ENCODE peak calls at places on chromosomes 7 and 10, in six cellular contexts. I, L, J, M, P and D are unnamed samples. For H3K4me1, the result is how much of the 10 kb centered on the place peaks cover.

GRCh38 chr7:129843982-129844840 is 108.5 kb downstream of the UBE2H start:
- DNase-seq in J (no peak), P (no peak), I (no peak), L (no peak), M (no peak), D (no peak)

GRCh38 chr10:123636598-123637325 is 29.4 kb upstream of the GPR26 start:
- DNase-seq in L (no peak), I (no peak), M (no peak), J (no peak), P (peak), D (no peak)

GRCh38 chr10:70791390-70792039 is 6.3 kb upstream of the TBATA start:
- DNase-seq in M (no peak), J (no peak), L (no peak), I (no peak), P (no peak), D (no peak)

GRCh38 chr10:89085153-89085552 is 94.6 kb downstream of the FAS start:
- DNase-seq in J (peak), M (no peak), I (no peak), L (no peak), P (no peak), D (no peak)

GRCh38 chr7:75776295-75776971 is 4.4 kb upstream of the CCL26 start:
- DNase-seq in I (peak), J (peak), P (no peak), M (no peak), L (no peak), D (no peak)

GRCh38 chr7:128893251-128894100 is 17.0 kb downstream of the KCP start:
- DNase-seq in P (peak), L (no peak), J (no peak), I (no peak), M (no peak), D (no peak)

GRCh38 chr10:73398024-73398423 is 15.8 kb downstream of the ANXA7 start:
- DNase-seq in M (no peak), P (no peak), I (no peak), L (peak), J (no peak), D (no peak)

GRCh38 chr10:3935933-3936359 is 150.9 kb upstream of the KLF6 start:
- DNase-seq in J (peak), I (no peak), L (no peak), M (no peak), P (no peak), D (no peak)

GRCh38 chr7:136931169-136931867 is 62.9 kb downstream of the CHRM2 start:
- DNase-seq in M (no peak), L (no peak), I (no peak), J (no peak), P (no peak), D (no peak)

GRCh38 chr10:17394854-17395253 is 59.5 kb downstream of the ST8SIA6 start:
- DNase-seq in I (no peak), L (no peak), P (no peak), J (no peak), M (no peak), D (no peak)

GRCh38 chr7:142568430-142569097 is 180.7 kb upstream of the PRSS1 start:
- DNase-seq in L (no peak), P (peak), M (no peak), I (peak), J (peak), D (no peak)

GRCh38 chr7:147670759-147671158 is 919.8 kb upstream of the C7orf33 start:
- DNase-seq in J (no peak), L (no peak), P (no peak), M (no peak), I (no peak), D (no peak)

GRCh38 chr7:152762056-152762455 is 2.5 kb downstream of the ACTR3B start:
- DNase-seq in M (no peak), P (no peak), I (peak), L (no peak), J (no peak), D (no peak)

GRCh38 chr10:133608855-133609254 is 17.7 kb downstream of the FRG2B start:
- DNase-seq in L (no peak), M (no peak), P (no peak), J (no peak), I (no peak), D (no peak)

GRCh38 chr10:26839966-26840627 is 20.7 kb downstream of the ABI1 start:
- DNase-seq in I (peak), M (no peak), L (no peak), J (peak), P (no peak), D (no peak)

GRCh38 chr7:155885162-155886160 is 73.2 kb upstream of the SHH start:
- DNase-seq in M (no peak), I (peak), P (no peak), J (no peak), L (no peak), D (peak)

GRCh38 chr7:27188666-27189559 is 3.9 kb upstream of the HOXA11 start:
- DNase-seq in L (peak), J (no peak), M (no peak), I (no peak), P (no peak), D (no peak)

GRCh38 chr7:74002474-74003017 is 25.4 kb upstream of the ELN start:
- DNase-seq in L (no peak), J (peak), M (no peak), P (no peak), I (peak), D (no peak)

GRCh38 chr10:26441491-26442214 is 3.5 kb downstream of the APBB1IP start:
- DNase-seq in P (no peak), J (no peak), L (no peak), I (no peak), M (no peak), D (no peak)

GRCh38 chr7:131568953-131569352 is 12.5 kb upstream of the PODXL start:
- DNase-seq in J (no peak), M (no peak), P (no peak), I (no peak), L (no peak), D (no peak)

GRCh38 chr7:106041140-106041717 is 70.9 kb downstream of the SYPL1 start:
- DNase-seq in I (peak), P (peak), L (peak), J (peak), M (no peak), D (peak)

GRCh38 chr7:151783958-151784575 is 92.8 kb downstream of the PRKAG2 start:
- DNase-seq in J (no peak), I (no peak), M (no peak), P (no peak), L (no peak), D (no peak)

GRCh38 chr10:3010327-3010726 is 57.0 kb upstream of the PFKP start:
- DNase-seq in M (no peak), I (no peak), J (no peak), L (no peak), P (no peak), D (no peak)

GRCh38 chr10:22217842-22218241 is at the start of gene EBLN1:
- DNase-seq in I (no peak), P (no peak), M (no peak), L (no peak), J (no peak), D (no peak)

GRCh38 chr7:55642266-55642665 is 70.0 kb upstream of the VOPP1 start:
- DNase-seq in L (no peak), P (no peak), I (no peak), J (no peak), M (no peak), D (no peak)

GRCh38 chr10:102198027-102198426 is 28.1 kb upstream of the ELOVL3 start:
- DNase-seq in L (no peak), I (no peak), P (no peak), J (no peak), M (no peak), D (no peak)

GRCh38 chr7:51222916-51223315 is 93.7 kb downstream of the COBL start:
- DNase-seq in P (no peak), J (no peak), I (no peak), M (no peak), L (peak), D (no peak)

GRCh38 chr10:95517536-95518454 is 43.4 kb downstream of the SORBS1 start:
- DNase-seq in I (peak), L (no peak), P (no peak), J (peak), M (no peak), D (no peak)

GRCh38 chr7:100483728-100484635 is at the start of gene NYAP1:
- DNase-seq in I (peak), M (no peak), P (no peak), J (peak), L (peak), D (peak)

GRCh38 chr7:141358376-141358775 is 192.8 kb upstream of the AGK start:
- DNase-seq in P (no peak), I (no peak), M (no peak), J (no peak), L (no peak), D (no peak)

GRCh38 chr7:141354251-141354650 is 197.0 kb upstream of the AGK start:
- DNase-seq in P (no peak), L (no peak), J (no peak), I (peak), M (no peak), D (no peak)

GRCh38 chr7:141355057-141355456 is 196.2 kb upstream of the AGK start:
- DNase-seq in M (no peak), J (no peak), P (no peak), I (no peak), L (no peak), D (no peak)

GRCh38 chr7:141359740-141360413 is 191.3 kb upstream of the AGK start:
- DNase-seq in I (no peak), M (no peak), L (no peak), P (peak), J (peak), D (no peak)

DNA sequence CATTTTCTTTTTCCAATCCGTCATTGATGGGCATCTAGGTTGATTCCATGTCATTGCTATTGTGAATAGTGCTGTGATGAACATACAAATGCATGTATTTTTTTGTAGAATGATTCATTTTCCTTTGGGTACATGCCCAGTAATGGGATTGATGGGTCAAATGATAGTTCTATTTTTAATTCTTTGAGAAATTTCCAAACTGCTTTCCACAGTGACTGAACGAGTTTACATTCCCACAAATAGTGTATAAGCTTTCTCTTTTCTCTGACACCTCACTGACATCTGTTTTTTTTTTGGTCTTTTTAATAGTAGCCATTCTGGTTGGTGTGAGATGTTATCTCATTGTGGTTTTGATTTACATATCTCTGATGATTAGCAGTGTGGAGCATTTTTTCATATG is 195.1 kb upstream of the AGK start:
- DNase-seq in I (no peak), L (no peak), M (no peak), P (no peak), J (peak), D (no peak)
- H4K91ac ChIP-seq in I (no peak), L (no peak), M (no peak), P (no peak), J (no peak), D (no peak)

GRCh38 chr10:69377936-69378335 is 38.8 kb downstream of the TACR2 start:
- DNase-seq in P (no peak), L (no peak), I (no peak), J (no peak), M (no peak), D (no peak)
- H3K4me1 ChIP-seq in P (under half), L (under half), I (under half), J (under half), M (under half), D (under half)

GRCh38 chr7:35261476-35262285 is 7.8 kb upstream of the TBX20 start:
- DNase-seq in J (no peak), L (peak), I (no peak), M (no peak), P (no peak), D (no peak)
- H2BK120ac ChIP-seq in J (no peak), L (no peak), I (no peak), M (no peak), P (no peak), D (no peak)

GRCh38 chr7:12640299-12641096 is 46.9 kb upstream of the ARL4A start:
- DNase-seq in I (no peak), L (no peak), M (no peak), P (no peak), J (no peak), D (no peak)
- H4K91ac ChIP-seq in I (no peak), L (no peak), M (no peak), P (no peak), J (no peak), D (no peak)

DNA sequence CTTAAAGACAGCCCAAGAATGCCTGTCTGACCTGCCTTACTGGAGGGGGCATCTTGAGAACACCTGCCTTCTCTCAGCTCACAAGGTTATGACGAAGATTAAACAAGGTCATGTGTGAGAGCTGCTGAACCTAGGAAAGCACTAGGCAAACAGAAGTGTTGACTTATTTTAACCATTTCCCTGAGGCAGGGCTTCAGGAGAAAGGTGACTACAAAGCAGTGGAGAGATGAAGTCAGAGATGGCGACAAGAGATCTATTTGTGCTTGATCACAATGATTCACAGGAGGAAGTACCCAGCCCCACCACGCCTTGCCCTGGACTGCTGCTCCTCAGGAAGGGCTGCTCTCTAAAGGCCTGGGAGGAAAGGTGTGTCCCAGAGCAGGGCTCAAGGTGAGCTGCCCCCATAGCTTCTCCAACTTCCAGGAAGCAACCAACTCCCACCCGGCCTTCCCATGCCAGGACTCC is 27.8 kb downstream of the STN1 start:
- DNase-seq in J (no peak), L (no peak), M (no peak), I (peak), P (peak), D (no peak)
- H3K4me1 ChIP-seq in J (under half), L (under half), M (under half), I (under half), P (under half), D (under half)

GRCh38 chr7:52257890-52258289 is 777.5 kb upstream of the POM121L12 start:
- DNase-seq in L (no peak), P (no peak), M (no peak), J (no peak), I (no peak), D (no peak)
- H2BK120ac ChIP-seq in L (no peak), P (no peak), M (no peak), J (no peak), I (no peak), D (no peak)

DNA sequence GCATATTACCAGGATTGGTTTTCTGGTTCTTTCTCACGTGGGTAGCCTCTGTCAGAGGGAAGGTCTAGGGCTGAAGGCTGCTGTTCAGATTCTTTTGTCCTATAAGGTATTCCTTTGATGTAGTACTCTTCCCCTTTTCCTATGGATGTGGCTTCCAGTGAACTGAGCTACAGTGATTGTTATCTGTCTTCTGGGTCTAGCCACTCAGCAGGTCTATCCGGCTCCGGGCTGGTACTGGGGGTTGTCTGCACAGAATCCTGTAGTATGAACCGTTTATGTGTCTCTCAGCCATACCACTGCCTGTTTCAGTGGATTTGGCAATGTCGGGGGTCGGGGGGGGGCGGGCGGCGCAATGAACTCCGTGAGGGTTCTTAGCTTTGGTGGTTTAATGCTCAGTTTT is 84.5 kb upstream of the C10orf90 start:
- DNase-seq in I (no peak), M (no peak), P (peak), L (no peak), J (no peak), D (no peak)
- H4K91ac ChIP-seq in I (no peak), M (no peak), P (peak), L (no peak), J (no peak), D (no peak)